ENCODE peak calls at places on chromosomes 16 and 17, in four cellular contexts. One of them, this sample, is unnamed.

GRCh38 chr16:47687694-47688093 is 226.6 kb downstream of the PHKB start:
- DNase-seq in heart right ventricle: no peak
- DNase-seq in mucosa of descending colon: no peak
- DNase-seq in tibial nerve: no peak
- DNase-seq in this sample: no peak

GRCh38 chr17:72603346-72604242 is 482.8 kb downstream of the SOX9 start:
- DNase-seq in heart right ventricle: no peak
- DNase-seq in mucosa of descending colon: no peak
- DNase-seq in tibial nerve: peak; percentile 15
- DNase-seq in this sample: no peak

GRCh38 chr17:39872700-39873099 is 4.7 kb downstream of the ZPBP2 start:
- DNase-seq in heart right ventricle: no peak
- DNase-seq in mucosa of descending colon: no peak
- DNase-seq in tibial nerve: no peak
- DNase-seq in this sample: no peak

GRCh38 chr17:75835315-75835987 is 8.8 kb downstream of the UNC13D start:
- DNase-seq in heart right ventricle: no peak
- DNase-seq in mucosa of descending colon: no peak
- DNase-seq in tibial nerve: no peak
- DNase-seq in this sample: no peak

GRCh38 chr16:3032624-3033023 is 4.1 kb downstream of the BICDL2 start:
- DNase-seq in heart right ventricle: no peak
- DNase-seq in mucosa of descending colon: no peak
- DNase-seq in tibial nerve: no peak
- DNase-seq in this sample: no peak

GRCh38 chr17:75693500-75694481 is 26.7 kb downstream of the SAP30BP start:
- DNase-seq in heart right ventricle: peak; percentile 76
- DNase-seq in mucosa of descending colon: peak; percentile 44
- DNase-seq in tibial nerve: peak; percentile 88
- DNase-seq in this sample: peak; percentile 5

GRCh38 chr17:57226793-57227192 is 29.5 kb upstream of the MSI2 start:
- DNase-seq in heart right ventricle: no peak
- DNase-seq in mucosa of descending colon: no peak
- DNase-seq in tibial nerve: no peak
- DNase-seq in this sample: no peak

GRCh38 chr17:32161506-32162365 is 19.4 kb downstream of the RHOT1 start:
- DNase-seq in heart right ventricle: no peak
- DNase-seq in mucosa of descending colon: no peak
- DNase-seq in tibial nerve: no peak
- DNase-seq in this sample: no peak

GRCh38 chr16:74521691-74522090 is 85.2 kb downstream of the GLG1 start:
- DNase-seq in heart right ventricle: no peak
- DNase-seq in mucosa of descending colon: no peak
- DNase-seq in tibial nerve: no peak
- DNase-seq in this sample: no peak

GRCh38 chr17:46819906-46820351 is 1.4 kb upstream of the WNT3 start:
- DNase-seq in heart right ventricle: no peak
- DNase-seq in mucosa of descending colon: no peak
- DNase-seq in tibial nerve: no peak
- DNase-seq in this sample: no peak

GRCh38 chr17:9982159-9982558 is 77.1 kb upstream of the RCVRN start:
- DNase-seq in heart right ventricle: no peak
- DNase-seq in mucosa of descending colon: no peak
- DNase-seq in tibial nerve: no peak
- DNase-seq in this sample: no peak

GRCh38 chr16:21083729-21084268 is 66.8 kb downstream of the DNAH3 start:
- DNase-seq in heart right ventricle: peak; percentile 69
- DNase-seq in mucosa of descending colon: peak; percentile 71
- DNase-seq in tibial nerve: peak; percentile 59
- DNase-seq in this sample: peak; percentile 47

GRCh38 chr16:13453938-13454553 is 465.9 kb upstream of the ERCC4 start:
- DNase-seq in heart right ventricle: no peak
- DNase-seq in mucosa of descending colon: no peak
- DNase-seq in tibial nerve: no peak
- DNase-seq in this sample: peak; percentile 31

GRCh38 chr17:78019367-78019975 is 61.0 kb downstream of the TNRC6C start:
- DNase-seq in heart right ventricle: no peak
- DNase-seq in mucosa of descending colon: no peak
- DNase-seq in tibial nerve: no peak
- DNase-seq in this sample: no peak

GRCh38 chr17:47077576-47077975 is 98.5 kb upstream of the RPRML start:
- DNase-seq in heart right ventricle: no peak
- DNase-seq in mucosa of descending colon: no peak
- DNase-seq in tibial nerve: no peak
- DNase-seq in this sample: no peak

GRCh38 chr16:668519-669171 is 713 bp downstream of the RHOT2 start:
- DNase-seq in heart right ventricle: no peak
- DNase-seq in mucosa of descending colon: peak; percentile 60
- DNase-seq in tibial nerve: no peak
- DNase-seq in this sample: no peak

GRCh38 chr17:20154601-20155000 is 145.4 kb downstream of the SPECC1 start:
- DNase-seq in heart right ventricle: no peak
- DNase-seq in mucosa of descending colon: no peak
- DNase-seq in tibial nerve: no peak
- DNase-seq in this sample: no peak

GRCh38 chr16:17499223-17499902 is 28.6 kb upstream of the XYLT1 start:
- DNase-seq in heart right ventricle: no peak
- DNase-seq in mucosa of descending colon: no peak
- DNase-seq in tibial nerve: no peak
- DNase-seq in this sample: no peak

GRCh38 chr16:5516115-5516514 is 418.5 kb upstream of the EEF2KMT start:
- DNase-seq in heart right ventricle: no peak
- DNase-seq in mucosa of descending colon: no peak
- DNase-seq in tibial nerve: no peak
- DNase-seq in this sample: no peak

GRCh38 chr16:86090461-86091170 is 191.7 kb downstream of the IRF8 start:
- DNase-seq in heart right ventricle: no peak
- DNase-seq in mucosa of descending colon: no peak
- DNase-seq in tibial nerve: no peak
- DNase-seq in this sample: no peak

GRCh38 chr16:31704138-31704537 is 169.5 kb upstream of the ZNF267 start:
- DNase-seq in heart right ventricle: no peak
- DNase-seq in mucosa of descending colon: no peak
- DNase-seq in tibial nerve: no peak
- DNase-seq in this sample: no peak

GRCh38 chr17:38334480-38335364 is 9.0 kb downstream of the GPR179 start:
- DNase-seq in heart right ventricle: no peak
- DNase-seq in mucosa of descending colon: no peak
- DNase-seq in tibial nerve: no peak
- DNase-seq in this sample: no peak

GRCh38 chr16:2773188-2773968 is 3.7 kb downstream of the ELOB start:
- DNase-seq in heart right ventricle: no peak
- DNase-seq in mucosa of descending colon: no peak
- DNase-seq in tibial nerve: no peak
- DNase-seq in this sample: no peak

GRCh38 chr17:82980632-82981031 is 98.8 kb upstream of the METRNL start:
- DNase-seq in heart right ventricle: no peak
- DNase-seq in mucosa of descending colon: no peak
- DNase-seq in tibial nerve: no peak
- DNase-seq in this sample: no peak

GRCh38 chr17:47119746-47120520 is 69.2 kb downstream of the CDC27 start:
- DNase-seq in heart right ventricle: no peak
- DNase-seq in mucosa of descending colon: no peak
- DNase-seq in tibial nerve: no peak
- DNase-seq in this sample: no peak

GRCh38 chr17:1108810-1109605 is 70.8 kb downstream of the ABR start:
- DNase-seq in heart right ventricle: peak; percentile 80
- DNase-seq in mucosa of descending colon: peak; percentile 82
- DNase-seq in tibial nerve: no peak
- DNase-seq in this sample: no peak

GRCh38 chr16:58020628-58021521 is 4.7 kb upstream of the MMP15 start:
- DNase-seq in heart right ventricle: peak; percentile 66
- DNase-seq in mucosa of descending colon: peak; percentile 71
- DNase-seq in tibial nerve: peak; percentile 54
- DNase-seq in this sample: no peak

GRCh38 chr16:85929259-85929704 is 30.3 kb downstream of the IRF8 start:
- DNase-seq in heart right ventricle: no peak
- DNase-seq in mucosa of descending colon: no peak
- DNase-seq in tibial nerve: no peak
- DNase-seq in this sample: no peak

GRCh38 chr16:56281256-56281805 is 90.0 kb downstream of the GNAO1 start:
- DNase-seq in heart right ventricle: no peak
- DNase-seq in mucosa of descending colon: no peak
- DNase-seq in tibial nerve: no peak
- DNase-seq in this sample: peak; percentile 93

GRCh38 chr17:33390479-33391027 is 97.5 kb upstream of the ASIC2 start:
- DNase-seq in heart right ventricle: no peak
- DNase-seq in mucosa of descending colon: no peak
- DNase-seq in tibial nerve: no peak
- DNase-seq in this sample: no peak

GRCh38 chr16:24929409-24929808 is 83.6 kb downstream of the SLC5A11 start:
- DNase-seq in heart right ventricle: no peak
- DNase-seq in mucosa of descending colon: no peak
- DNase-seq in tibial nerve: no peak
- DNase-seq in this sample: no peak

GRCh38 chr17:64095144-64095882 is 34.6 kb downstream of the ERN1 start:
- DNase-seq in heart right ventricle: no peak
- DNase-seq in mucosa of descending colon: no peak
- DNase-seq in tibial nerve: no peak
- DNase-seq in this sample: no peak
- H3K4me1 ChIP-seq in heart right ventricle: peaks cover 15% of the 10 kb centered on the region
- H3K4me1 ChIP-seq in mucosa of descending colon: peaks cover 9% of the 10 kb centered on the region
- H3K4me1 ChIP-seq in tibial nerve: no peaks in the 10 kb centered on the region
- H3K4me1 ChIP-seq in this sample: no peaks in the 10 kb centered on the region

GRCh38 chr17:49814781-49815496 is 26.5 kb downstream of the KAT7 start:
- DNase-seq in heart right ventricle: no peak
- DNase-seq in mucosa of descending colon: no peak
- DNase-seq in tibial nerve: no peak
- DNase-seq in this sample: no peak
- H3K4me3 ChIP-seq in heart right ventricle: no peak overlapping the region
- H3K4me3 ChIP-seq in mucosa of descending colon: no peak overlapping the region
- H3K4me3 ChIP-seq in tibial nerve: no peak overlapping the region
- H3K4me3 ChIP-seq in this sample: no peak overlapping the region

DNA sequence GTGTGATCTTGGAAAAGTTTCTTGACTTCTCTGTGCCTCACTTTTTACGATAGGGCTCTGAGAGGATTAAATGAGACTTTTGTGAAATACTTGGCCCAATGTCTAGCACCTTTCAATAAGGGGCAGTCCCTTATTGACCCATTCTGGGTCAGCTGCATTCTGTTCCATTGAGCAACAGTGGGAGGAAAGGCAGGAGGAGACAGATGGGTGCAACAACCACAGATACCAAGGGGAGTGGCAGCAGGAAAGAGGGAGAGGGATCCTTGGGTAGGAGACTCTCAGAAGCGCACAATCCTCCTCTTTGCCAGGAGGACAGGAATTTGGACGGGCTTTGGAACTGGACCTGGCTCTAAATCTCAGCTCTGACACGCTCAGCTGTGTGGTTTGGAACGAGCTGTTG is 3.5 kb downstream of the PIPOX start:
- DNase-seq in heart right ventricle: no peak
- DNase-seq in mucosa of descending colon: no peak
- DNase-seq in tibial nerve: no peak
- DNase-seq in this sample: no peak
- H3K4me1 ChIP-seq in heart right ventricle: peaks cover 20% of the 10 kb centered on the region
- H3K4me1 ChIP-seq in mucosa of descending colon: no peaks in the 10 kb centered on the region
- H3K4me1 ChIP-seq in tibial nerve: no peaks in the 10 kb centered on the region
- H3K4me1 ChIP-seq in this sample: peaks cover 11% of the 10 kb centered on the region

GRCh38 chr16:50665128-50665878 is 15.8 kb downstream of the SNX20 start:
- DNase-seq in heart right ventricle: peak; percentile 78
- DNase-seq in mucosa of descending colon: peak; percentile 85
- DNase-seq in tibial nerve: peak; percentile 58
- DNase-seq in this sample: peak; percentile 67
- H3K4me3 ChIP-seq in heart right ventricle: peak overlapping the region; percentile 48
- H3K4me3 ChIP-seq in mucosa of descending colon: no peak overlapping the region
- H3K4me3 ChIP-seq in tibial nerve: peak overlapping the region; percentile 44
- H3K4me3 ChIP-seq in this sample: peak overlapping the region; percentile 37

GRCh38 chr17:17888821-17889220 is 52.0 kb upstream of the SREBF1 start:
- DNase-seq in heart right ventricle: no peak
- DNase-seq in mucosa of descending colon: no peak
- DNase-seq in tibial nerve: no peak
- DNase-seq in this sample: no peak
- H3K4me1 ChIP-seq in heart right ventricle: peaks cover 44% of the 10 kb centered on the region
- H3K4me1 ChIP-seq in mucosa of descending colon: no peaks in the 10 kb centered on the region
- H3K4me1 ChIP-seq in tibial nerve: no peaks in the 10 kb centered on the region
- H3K4me1 ChIP-seq in this sample: peaks cover 15% of the 10 kb centered on the region

GRCh38 chr17:35808962-35809854 is at the start of gene TAF15:
- DNase-seq in heart right ventricle: peak; percentile 94
- DNase-seq in mucosa of descending colon: peak; percentile 95
- DNase-seq in tibial nerve: peak; percentile 92
- DNase-seq in this sample: peak; percentile 91

GRCh38 chr17:35812456-35812855 is 3.2 kb downstream of the TAF15 start:
- DNase-seq in heart right ventricle: no peak
- DNase-seq in mucosa of descending colon: no peak
- DNase-seq in tibial nerve: no peak
- DNase-seq in this sample: no peak

GRCh38 chr17:35808240-35808961 is 883 bp upstream of the TAF15 start:
- DNase-seq in heart right ventricle: no peak
- DNase-seq in mucosa of descending colon: no peak
- DNase-seq in tibial nerve: no peak
- DNase-seq in this sample: no peak

GRCh38 chr17:35809855-35810461 is 674 bp downstream of the TAF15 start:
- DNase-seq in heart right ventricle: no peak
- DNase-seq in mucosa of descending colon: no peak
- DNase-seq in tibial nerve: no peak
- DNase-seq in this sample: no peak

DNA sequence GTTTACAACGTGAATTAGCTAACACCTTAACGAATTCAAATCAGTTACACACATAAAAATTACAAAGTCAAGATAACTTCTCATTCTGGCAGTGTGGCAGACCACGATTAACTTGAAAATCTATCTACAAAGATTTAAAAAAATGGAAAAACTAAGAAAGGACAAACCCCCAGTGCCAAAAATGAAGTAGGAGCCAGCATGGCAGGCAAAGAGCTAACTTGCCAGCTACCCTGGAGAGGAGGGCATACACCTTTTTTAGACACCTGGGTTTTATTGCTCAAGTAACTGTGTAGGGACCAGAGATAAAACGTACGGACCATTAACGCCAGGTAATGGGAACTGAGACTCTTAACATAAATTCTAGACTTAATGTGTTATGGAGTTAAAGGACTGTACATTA is 2.5 kb downstream of the TAF15 start:
- DNase-seq in heart right ventricle: no peak
- DNase-seq in mucosa of descending colon: no peak
- DNase-seq in tibial nerve: no peak
- DNase-seq in this sample: no peak
- H3K4me3 ChIP-seq in heart right ventricle: no peak overlapping the region
- H3K4me3 ChIP-seq in mucosa of descending colon: no peak overlapping the region
- H3K4me3 ChIP-seq in tibial nerve: no peak overlapping the region
- H3K4me3 ChIP-seq in this sample: no peak overlapping the region

GRCh38 chr17:45227101-45227591 is 5.5 kb downstream of the FMNL1 start:
- DNase-seq in heart right ventricle: no peak
- DNase-seq in mucosa of descending colon: peak; percentile 52
- DNase-seq in tibial nerve: no peak
- DNase-seq in this sample: no peak

GRCh38 chr17:45225051-45225700 is 3.5 kb downstream of the FMNL1 start:
- DNase-seq in heart right ventricle: no peak
- DNase-seq in mucosa of descending colon: no peak
- DNase-seq in tibial nerve: no peak
- DNase-seq in this sample: no peak

GRCh38 chr17:45227631-45228120 is 6.0 kb downstream of the FMNL1 start:
- DNase-seq in heart right ventricle: no peak
- DNase-seq in mucosa of descending colon: no peak
- DNase-seq in tibial nerve: no peak
- DNase-seq in this sample: no peak

GRCh38 chr17:45225964-45226530 is 4.4 kb downstream of the FMNL1 start:
- DNase-seq in heart right ventricle: peak; percentile 72
- DNase-seq in mucosa of descending colon: peak; percentile 83
- DNase-seq in tibial nerve: peak; percentile 38
- DNase-seq in this sample: no peak

GRCh38 chr17:45226620-45227019 is 4.9 kb downstream of the FMNL1 start:
- DNase-seq in heart right ventricle: no peak
- DNase-seq in mucosa of descending colon: no peak
- DNase-seq in tibial nerve: no peak
- DNase-seq in this sample: no peak
- H3K4me1 ChIP-seq in heart right ventricle: peaks cover 90% of the 10 kb centered on the region
- H3K4me1 ChIP-seq in mucosa of descending colon: peaks cover 14% of the 10 kb centered on the region
- H3K4me1 ChIP-seq in tibial nerve: no peaks in the 10 kb centered on the region
- H3K4me1 ChIP-seq in this sample: peaks cover 9% of the 10 kb centered on the region

This sample was measured in iPS DF 6.9.